ENCODE peak calls at places on chromosomes 4 and X, in eight cellular contexts. Q, P, V, M, Y, X, Z and G are unnamed samples.

GRCh38 chr4:137981277-137981676 is 260.9 kb downstream of the SLC7A11 start:
- DNase-seq in X (no peak), P (peak; percentile 31), M (no peak), V (no peak), Q (no peak), Y (no peak), Z (no peak), G (no peak)

GRCh38 chr4:4614925-4615678 is 73.3 kb upstream of the STX18 start:
- DNase-seq in Q (no peak), V (no peak), Z (no peak), Y (peak; percentile 18), P (no peak), M (no peak), X (no peak), G (no peak)

GRCh38 chrX:118839334-118839958 is 15.8 kb downstream of the ZCCHC12 start:
- DNase-seq in P (peak; percentile 19), M (peak; percentile 72), Z (peak; percentile 84), Y (peak; percentile 92), V (peak; percentile 70), Q (peak; percentile 55), X (peak; percentile 88), G (peak; percentile 54)

GRCh38 chr4:22607382-22607781 is 85.4 kb upstream of the GBA3 start:
- DNase-seq in V (peak; percentile 76), Z (peak; percentile 59), P (peak; percentile 54), Q (peak; percentile 29), M (peak; percentile 61), Y (peak; percentile 60), X (peak; percentile 61), G (peak; percentile 20)

GRCh38 chrX:47232197-47232802 is 509 bp upstream of the USP11 start:
- DNase-seq in X (no peak), V (no peak), P (no peak), M (no peak), Z (no peak), Q (peak; percentile 1), Y (no peak), G (no peak)

GRCh38 chr4:12692815-12693214 is 791.3 kb downstream of the RAB28 start:
- DNase-seq in Q (no peak), P (no peak), X (no peak), M (no peak), Z (no peak), V (no peak), Y (no peak), G (no peak)

GRCh38 chr4:149371021-149371420 is 444.6 kb downstream of the IQCM start:
- DNase-seq in Y (peak; percentile 24), Q (peak; percentile 46), P (peak; percentile 67), V (no peak), X (peak; percentile 50), Z (no peak), M (no peak), G (no peak)

GRCh38 chr4:73917081-73917501 is 47.9 kb downstream of the CXCL1 start:
- DNase-seq in Z (no peak), P (no peak), X (no peak), Q (peak; percentile 23), Y (no peak), M (no peak), V (no peak), G (no peak)

GRCh38 chr4:107737470-107737869 is 17.4 kb upstream of the PAPSS1 start:
- DNase-seq in V (no peak), P (no peak), Q (no peak), Y (no peak), X (no peak), Z (no peak), M (peak; percentile 62), G (no peak)

GRCh38 chr4:177108708-177109107 is 201.0 kb upstream of the NEIL3 start:
- DNase-seq in P (no peak), V (no peak), Q (no peak), M (no peak), Z (no peak), X (no peak), Y (no peak), G (no peak)

GRCh38 chr4:22720091-22720490 is 27.4 kb downstream of the GBA3 start:
- DNase-seq in Y (no peak), V (no peak), X (no peak), Z (no peak), Q (no peak), M (no peak), P (no peak), G (no peak)

GRCh38 chr4:110637408-110638131 is 14.7 kb upstream of the PITX2 start:
- DNase-seq in Y (no peak), X (no peak), M (no peak), P (no peak), V (no peak), Q (no peak), Z (no peak), G (no peak)

GRCh38 chrX:13000311-13000811 is 25.5 kb downstream of the TMSB4X start:
- DNase-seq in P (no peak), Y (peak; percentile 17), V (no peak), X (no peak), Z (peak; percentile 77), Q (no peak), M (no peak), G (no peak)

GRCh38 chrX:140762061-140762460 is 52.5 kb downstream of the LINC00632 start:
- DNase-seq in M (peak; percentile 38), P (no peak), Z (peak; percentile 54), V (peak; percentile 30), Y (peak; percentile 60), Q (peak; percentile 46), X (peak; percentile 46), G (no peak)

DNA sequence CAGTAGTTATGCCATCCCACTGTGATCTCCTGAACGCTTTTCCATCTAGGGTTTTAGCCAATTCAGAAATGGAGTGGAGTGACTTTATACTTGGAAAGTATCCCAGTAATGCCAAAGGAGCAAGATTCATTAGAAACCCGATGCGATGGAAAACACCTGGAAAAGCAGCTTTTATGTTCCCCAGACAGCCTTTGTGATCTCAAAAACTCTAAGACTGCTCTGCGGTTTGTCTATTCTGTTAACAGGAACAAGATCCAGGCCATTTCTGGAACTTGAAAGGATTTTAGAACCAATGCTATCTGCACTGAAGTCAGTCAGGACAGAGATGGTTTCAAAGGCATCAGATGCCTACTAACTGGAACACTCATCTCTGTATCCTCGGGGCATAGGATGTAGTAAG is 145.1 kb downstream of the APBB2 start:
- DNase-seq in Q (no peak), M (no peak), Z (no peak), Y (no peak), P (no peak), X (no peak), V (no peak), G (no peak)
- H3K27ac ChIP-seq in Q (no peak overlapping the region), M (no peak overlapping the region), Z (no peak overlapping the region), Y (no peak overlapping the region), P (no peak overlapping the region), X (no peak overlapping the region), V (no peak overlapping the region), G (no peak overlapping the region)

GRCh38 chrX:71533850-71534515 is 1.1 kb downstream of the OGT start:
- DNase-seq in V (peak; percentile 16), M (peak; percentile 34), X (peak; percentile 56), P (no peak), Y (peak; percentile 60), Q (peak; percentile 52), Z (peak; percentile 67), G (no peak)

GRCh38 chrX:71533514-71533849 is 578 bp downstream of the OGT start:
- DNase-seq in Z (no peak), Y (no peak), V (no peak), P (no peak), Q (no peak), X (no peak), M (no peak), G (no peak)

GRCh38 chrX:71534773-71535544 is 2.1 kb downstream of the OGT start:
- DNase-seq in X (no peak), Q (no peak), P (no peak), M (no peak), V (no peak), Y (no peak), Z (no peak), G (no peak)

GRCh38 chrX:71532078-71532752 is 689 bp upstream of the OGT start:
- DNase-seq in P (no peak), V (peak; percentile 27), Q (peak; percentile 69), M (no peak), Z (peak; percentile 76), X (no peak), Y (peak; percentile 16), G (no peak)

GRCh38 chrX:71532753-71533425 is at the start of gene OGT:
- DNase-seq in X (peak; percentile 94), Z (peak; percentile 98), Y (peak; percentile 97), M (peak; percentile 95), Q (peak; percentile 93), P (peak; percentile 93), V (peak; percentile 97), G (peak; percentile 92)
- TF ChIP-seq POLR2A in X (peak; percentile 60), Z (peak; percentile 78), Y (no peak), M (peak; percentile 10), Q (peak; percentile 80), P (peak; percentile 87), V (peak; percentile 90), G (no peak)

GRCh38 chrX:73767017-73767416 is 204.0 kb downstream of the CHIC1 start:
- DNase-seq in Y (no peak), X (no peak), Z (no peak), P (no peak), V (no peak), Q (no peak), M (no peak), G (no peak)

GRCh38 chrX:73768120-73768519 is 205.1 kb downstream of the CHIC1 start:
- DNase-seq in P (no peak), X (no peak), Y (no peak), M (no peak), Q (no peak), V (no peak), Z (no peak), G (no peak)

GRCh38 chrX:73768886-73769285 is 205.9 kb downstream of the CHIC1 start:
- DNase-seq in M (no peak), Q (no peak), X (no peak), P (no peak), Z (no peak), Y (no peak), V (no peak), G (no peak)

GRCh38 chrX:73765776-73766465 is 202.9 kb downstream of the CHIC1 start:
- DNase-seq in Q (no peak), P (no peak), X (peak; percentile 42), Y (no peak), Z (no peak), M (no peak), V (no peak), G (no peak)
- H3K27ac ChIP-seq in Q (no peak overlapping the region), P (no peak overlapping the region), X (no peak overlapping the region), Y (no peak overlapping the region), Z (no peak overlapping the region), M (no peak overlapping the region), V (no peak overlapping the region), G (no peak overlapping the region)

DNA sequence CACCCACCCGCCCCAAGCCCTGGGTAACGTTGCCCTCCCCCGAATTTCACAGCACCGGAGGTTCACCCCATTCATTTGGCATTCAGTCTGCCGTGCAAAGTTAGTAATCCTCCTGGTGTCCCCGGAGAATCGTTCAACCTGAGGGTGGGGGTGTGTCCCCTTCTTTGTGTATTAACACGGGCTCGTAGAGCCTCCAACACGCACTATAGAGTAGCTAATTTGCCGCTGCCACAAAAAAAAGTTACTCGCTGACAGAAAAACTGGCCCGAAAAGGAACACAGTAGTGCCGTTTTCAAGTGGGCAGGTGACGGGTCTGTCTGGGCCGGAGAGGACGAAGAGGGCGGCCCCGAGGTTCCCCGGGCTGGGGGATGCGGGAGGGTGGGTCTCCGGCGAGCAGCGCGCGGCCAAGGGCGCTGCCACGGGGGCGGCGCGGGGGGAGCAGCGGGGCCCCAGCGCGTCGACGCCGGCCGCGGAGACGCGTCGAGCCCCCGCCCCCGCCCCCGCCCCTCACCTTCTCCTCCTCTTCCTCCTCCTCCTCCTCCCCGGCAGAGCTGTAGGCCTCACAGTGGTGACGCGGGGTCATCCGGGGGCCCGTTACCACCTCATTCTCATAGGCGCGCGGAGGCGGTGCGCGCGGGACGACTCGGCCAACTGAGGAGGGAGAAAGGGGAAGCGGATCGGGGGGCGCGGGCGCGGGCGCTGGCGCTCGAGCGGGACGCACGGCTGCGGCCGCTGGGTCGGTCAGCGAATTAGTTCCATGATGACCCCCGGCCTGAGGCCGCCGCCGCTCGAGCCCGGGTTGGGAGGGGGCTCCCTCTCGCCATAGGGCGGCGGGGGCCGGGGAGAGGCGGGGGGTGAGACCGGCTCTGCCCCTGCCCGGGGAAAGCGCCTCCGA is 581 bp downstream of the CCNI start:
- DNase-seq in Q (peak; percentile 79), X (peak; percentile 74), V (peak; percentile 80), Y (peak; percentile 73), M (peak; percentile 68), P (no peak), Z (peak; percentile 91), G (peak; percentile 69)
- TF ChIP-seq POLR2A in Q (no peak), X (no peak), V (no peak), Y (no peak), M (no peak), P (no peak), Z (no peak), G (no peak)